ENCODE peak calls at places on chromosomes 4 and X, in seven cellular contexts. I is COR-L47; J is activated CD4-positive, alpha-beta T cell treated with anti-CD3 and anti-CD28 coated beads for 1 hour; Y is effector CD4-positive, alpha-beta T cell; Z is mammary epithelial cell; X is tibial nerve; S is nephron progenitor cell. L is an unnamed sample.

GRCh38 chrX:31036895-31037294 is 34.9 kb downstream of the FTHL17 start:
- DNase-seq in I (peak; percentile 49), J (no peak), Y (no peak), Z (peak; percentile 61), X (peak; percentile 24), S (peak; percentile 33), L (no peak)

GRCh38 chr4:7328162-7328912 is 106.4 kb downstream of the PSAPL1 start:
- DNase-seq in I (no peak), J (no peak), Y (no peak), Z (no peak), X (no peak), S (no peak), L (no peak)

GRCh38 chrX:22800806-22801205 is 199.0 kb upstream of the DDX53 start:
- DNase-seq in I (no peak), J (no peak), Y (no peak), Z (no peak), X (no peak), S (no peak), L (no peak)

GRCh38 chr4:88866862-88867550 is 169.4 kb upstream of the NAP1L5 start:
- DNase-seq in I (no peak), J (no peak), Y (no peak), Z (peak; percentile 80), X (no peak), S (no peak), L (no peak)

GRCh38 chrX:13646154-13646549 is 6.8 kb upstream of the TCEANC start:
- DNase-seq in I (peak; percentile 22), J (no peak), Y (peak; percentile 8), Z (peak; percentile 53), X (peak; percentile 70), S (peak; percentile 57), L (no peak)

GRCh38 chrX:108091878-108092291 is 307 bp downstream of the ATG4A start:
- DNase-seq in I (peak; percentile 8), J (no peak), Y (no peak), Z (no peak), X (no peak), S (no peak), L (no peak)

GRCh38 chr4:1939664-1940509 is 68.7 kb downstream of the NSD2 start:
- DNase-seq in I (no peak), J (no peak), Y (no peak), Z (peak; percentile 88), X (no peak), S (no peak), L (no peak)

GRCh38 chrX:121641560-121641959 is 594.1 kb downstream of the GLUD2 start:
- DNase-seq in I (no peak), J (no peak), Y (no peak), Z (peak; percentile 53), X (no peak), S (no peak), L (no peak)

GRCh38 chr4:10160280-10160856 is 43.8 kb upstream of the WDR1 start:
- DNase-seq in I (no peak), J (no peak), Y (no peak), Z (no peak), X (no peak), S (no peak), L (peak; percentile 19)

GRCh38 chr4:158371158-158371557 is 150.5 kb upstream of the RXFP1 start:
- DNase-seq in I (no peak), J (no peak), Y (no peak), Z (peak; percentile 48), X (no peak), S (no peak), L (no peak)

GRCh38 chrX:71493111-71493613 is 39.7 kb upstream of the OGT start:
- DNase-seq in I (no peak), J (no peak), Y (no peak), Z (no peak), X (peak; percentile 69), S (no peak), L (no peak)

GRCh38 chr4:174629265-174629664 is 107.0 kb upstream of the HPGD start:
- DNase-seq in I (no peak), J (no peak), Y (no peak), Z (peak; percentile 64), X (no peak), S (no peak), L (no peak)

GRCh38 chr4:100269446-100269845 is 79.2 kb upstream of the DDIT4L start:
- DNase-seq in I (no peak), J (no peak), Y (no peak), Z (no peak), X (no peak), S (no peak), L (no peak)

GRCh38 chr4:112130903-112131302 is 14.4 kb upstream of the FAM241A start:
- DNase-seq in I (no peak), J (no peak), Y (no peak), Z (peak; percentile 11), X (no peak), S (no peak), L (no peak)

GRCh38 chr4:7503597-7503996 is 68.9 kb upstream of the PSAPL1 start:
- DNase-seq in I (no peak), J (no peak), Y (no peak), Z (no peak), X (no peak), S (no peak), L (no peak)

GRCh38 chr4:168724960-168725359 is 228.1 kb downstream of the PALLD start:
- DNase-seq in I (no peak), J (no peak), Y (no peak), Z (no peak), X (no peak), S (no peak), L (no peak)

GRCh38 chr4:74933562-74934015 is 673 bp downstream of the PARM1 start:
- DNase-seq in I (no peak), J (no peak), Y (no peak), Z (peak; percentile 19), X (no peak), S (peak; percentile 18), L (no peak)

GRCh38 chr4:129336457-129336856 is 240.5 kb downstream of the C4orf33 start:
- DNase-seq in I (no peak), J (no peak), Y (no peak), Z (no peak), X (no peak), S (no peak), L (no peak)

GRCh38 chrX:18353931-18354368 is 538 bp downstream of the SCML2 start:
- DNase-seq in I (no peak), J (no peak), Y (no peak), Z (no peak), X (no peak), S (peak; percentile 51), L (peak; percentile 18)

GRCh38 chr4:156889616-156890594 is 81.7 kb downstream of the PDGFC start:
- DNase-seq in I (no peak), J (no peak), Y (no peak), Z (peak; percentile 72), X (peak; percentile 28), S (no peak), L (no peak)

GRCh38 chr4:158300012-158300411 is 89.7 kb downstream of the TMEM144 start:
- DNase-seq in I (no peak), J (no peak), Y (no peak), Z (no peak), X (no peak), S (no peak), L (no peak)

GRCh38 chr4:169440446-169440845 is 169.7 kb upstream of the SH3RF1 start:
- DNase-seq in I (no peak), J (no peak), Y (no peak), Z (no peak), X (peak; percentile 24), S (no peak), L (no peak)

GRCh38 chrX:55057691-55058249 is 17.1 kb upstream of the PAGE2B start:
- DNase-seq in I (no peak), J (no peak), Y (peak; percentile 11), Z (peak; percentile 9), X (peak; percentile 60), S (peak; percentile 22), L (peak; percentile 33)

GRCh38 chr4:158914178-158914577 is 145.4 kb downstream of the FNIP2 start:
- DNase-seq in I (no peak), J (no peak), Y (no peak), Z (peak; percentile 50), X (no peak), S (no peak), L (no peak)

GRCh38 chr4:116217781-116218180 is 867.6 kb downstream of the TRAM1L1 start:
- DNase-seq in I (no peak), J (no peak), Y (no peak), Z (peak; percentile 63), X (no peak), S (no peak), L (no peak)

GRCh38 chrX:133985164-133986007 is at the start of gene GPC3:
- DNase-seq in I (no peak), J (no peak), Y (no peak), Z (peak; percentile 2), X (no peak), S (peak; percentile 80), L (no peak)

GRCh38 chrX:2679534-2680485 is 11.3 kb upstream of the CD99 start:
- DNase-seq in I (no peak), J (no peak), Y (no peak), Z (no peak), X (no peak), S (no peak), L (no peak)

GRCh38 chr4:169810325-169811323 is 52.9 kb upstream of the HPF1 start:
- DNase-seq in I (peak; percentile 82), J (no peak), Y (peak; percentile 8), Z (peak; percentile 55), X (peak; percentile 75), S (peak; percentile 30), L (no peak)

GRCh38 chrX:152074163-152074562 is 64.2 kb downstream of the MAGEA10 start:
- DNase-seq in I (no peak), J (no peak), Y (no peak), Z (no peak), X (no peak), S (no peak), L (no peak)

GRCh38 chrX:97984641-97985040 is 1100.9 kb downstream of the RPA4 start:
- DNase-seq in I (no peak), J (no peak), Y (no peak), Z (peak; percentile 8), X (no peak), S (no peak), L (no peak)